ENCODE peak calls at places on chromosomes 16 and 17, in five cellular contexts. Z is neuronal stem cell; L is CD8-positive, alpha-beta memory T cell; A is iPS DF 6.9; D is transverse colon. M is an unnamed sample.

GRCh38 chr16:2926660-2927646 is 15.2 kb downstream of the FLYWCH1 start:
- DNase-seq in A (peak; percentile 81), D (peak; percentile 92), Z (peak; percentile 87), L (peak; percentile 84), M (no peak)

GRCh38 chr16:59478806-59479205 is 744.7 kb upstream of the GOT2 start:
- DNase-seq in L (no peak), D (no peak), Z (no peak), A (no peak), M (no peak)

GRCh38 chr16:66923247-66923851 is 2.0 kb downstream of the RRAD start:
- DNase-seq in D (no peak), A (no peak), Z (no peak), L (no peak), M (no peak)

GRCh38 chr16:30359871-30360170 is 4.7 kb upstream of the CD2BP2 start:
- DNase-seq in L (no peak), Z (no peak), D (no peak), A (no peak), M (no peak)

GRCh38 chr16:25625620-25626019 is 66.1 kb upstream of the HS3ST4 start:
- DNase-seq in A (no peak), D (no peak), Z (no peak), L (no peak), M (no peak)

GRCh38 chr16:66925322-66925840 is at the start of gene RRAD:
- DNase-seq in L (no peak), A (no peak), Z (no peak), D (peak; percentile 56), M (no peak)

GRCh38 chr17:81710514-81711308 is 1.4 kb upstream of the SLC25A10 start:
- DNase-seq in Z (no peak), L (no peak), A (no peak), D (peak; percentile 53), M (no peak)

GRCh38 chr16:263944-264343 is 11.8 kb downstream of the RGS11 start:
- DNase-seq in L (no peak), A (no peak), D (no peak), Z (no peak), M (no peak)

GRCh38 chr17:40598928-40599627 is 33.8 kb upstream of the CCR7 start:
- DNase-seq in Z (no peak), A (no peak), D (peak; percentile 41), L (peak; percentile 90), M (peak; percentile 70)

GRCh38 chr17:61400058-61400785 is 579 bp downstream of the TBX2 start:
- DNase-seq in D (no peak), A (no peak), Z (no peak), L (no peak), M (no peak)

GRCh38 chr17:4573682-4574081 is 10.6 kb upstream of the SMTNL2 start:
- DNase-seq in A (no peak), D (no peak), L (no peak), Z (no peak), M (no peak)

GRCh38 chr16:23771027-23771426 is 16.2 kb downstream of the CHP2 start:
- DNase-seq in Z (no peak), A (no peak), D (no peak), L (no peak), M (peak; percentile 27)

GRCh38 chr16:52953215-52953614 is 99.5 kb downstream of the CHD9NB start:
- DNase-seq in Z (no peak), A (no peak), L (no peak), D (peak; percentile 61), M (no peak)

GRCh38 chr17:80264048-80264792 is 3.6 kb downstream of the RNF213 start:
- DNase-seq in A (no peak), Z (no peak), L (peak; percentile 72), D (peak; percentile 55), M (no peak)

GRCh38 chr17:64343071-64343774 is 47.4 kb downstream of the PECAM1 start:
- DNase-seq in L (no peak), Z (no peak), D (no peak), A (no peak), M (no peak)

GRCh38 chr17:7951143-7951792 is 19.3 kb downstream of the CNTROB start:
- DNase-seq in L (no peak), Z (no peak), D (no peak), A (no peak), M (no peak)

GRCh38 chr16:50474138-50474537 is 74.1 kb upstream of the NKD1 start:
- DNase-seq in L (no peak), D (no peak), A (no peak), Z (no peak), M (no peak)

GRCh38 chr17:81403040-81403467 is 7.8 kb downstream of the BAHCC1 start:
- DNase-seq in D (no peak), Z (no peak), L (no peak), A (no peak), M (no peak)

GRCh38 chr16:17404903-17405691 is 65.7 kb downstream of the XYLT1 start:
- DNase-seq in D (peak; percentile 49), Z (no peak), A (no peak), L (no peak), M (peak; percentile 92)

GRCh38 chr16:23945243-23945642 is 109.5 kb downstream of the PRKCB start:
- DNase-seq in D (no peak), A (no peak), L (no peak), Z (no peak), M (no peak)

GRCh38 chr17:16888413-16889087 is 83.4 kb downstream of the TNFRSF13B start:
- DNase-seq in D (no peak), A (no peak), L (no peak), Z (no peak), M (peak; percentile 55)

GRCh38 chr17:81309140-81309858 is 14.2 kb upstream of the SLC38A10 start:
- DNase-seq in D (peak; percentile 96), Z (peak; percentile 54), A (no peak), L (no peak), M (no peak)

GRCh38 chr17:9937164-9937835 is 32.2 kb upstream of the RCVRN start:
- DNase-seq in D (peak; percentile 16), Z (no peak), A (no peak), L (no peak), M (no peak)

GRCh38 chr16:79334127-79334526 is 266.4 kb downstream of the MAF start:
- DNase-seq in A (no peak), Z (no peak), D (peak; percentile 20), L (no peak), M (no peak)

GRCh38 chr16:85169333-85170065 is 57.2 kb upstream of the CIBAR2 start:
- DNase-seq in L (no peak), D (no peak), A (no peak), Z (no peak), M (no peak)
- H3K4me3 ChIP-seq in L (no peak overlapping the region), D (peak overlapping the region; percentile 32), A (peak overlapping the region; percentile 28), Z (peak overlapping the region; percentile 52), M (peak overlapping the region; percentile 83)

DNA sequence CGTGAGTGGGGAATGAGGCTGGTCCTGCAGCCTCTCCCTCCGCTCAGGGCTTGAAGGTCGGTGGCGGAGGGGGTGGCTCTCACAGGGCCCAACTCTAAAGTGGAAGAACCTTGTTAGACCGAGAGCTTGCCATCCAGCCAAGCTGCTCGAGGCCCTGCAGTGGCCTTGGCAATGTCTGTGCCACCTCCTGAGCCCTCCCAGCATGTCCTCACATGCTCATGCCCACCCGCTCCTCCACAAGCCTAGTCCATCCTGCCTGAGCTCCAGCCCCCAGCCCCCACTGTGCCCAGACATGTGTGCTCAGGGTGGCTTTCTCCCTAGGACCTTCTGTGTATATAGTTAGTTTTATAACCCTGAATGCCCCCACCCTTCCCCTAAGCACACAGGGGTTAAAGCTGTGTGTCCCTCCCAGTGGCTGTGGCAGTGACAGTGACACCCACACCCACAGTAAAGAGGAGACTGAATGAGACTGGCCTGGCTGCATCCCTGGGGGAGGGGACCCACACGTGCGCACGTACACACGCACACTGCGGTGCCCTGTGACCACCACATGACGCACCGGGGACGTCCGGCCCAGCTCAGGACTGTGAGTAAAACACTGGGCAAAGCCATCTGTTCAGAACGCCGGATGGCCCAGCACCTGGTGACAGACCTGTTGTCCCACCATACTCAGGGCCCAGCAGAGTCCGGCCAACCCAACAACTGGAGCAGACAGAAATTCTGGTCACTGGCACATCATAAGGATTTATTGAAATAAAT is 15.6 kb downstream of the PDK2 start:
- DNase-seq in D (no peak), A (no peak), Z (no peak), L (no peak), M (no peak)
- H3K27ac ChIP-seq in D (peak overlapping the region; percentile 78), A (no peak overlapping the region), Z (peak overlapping the region; percentile 18), L (no peak overlapping the region), M (peak overlapping the region; percentile 57)

DNA sequence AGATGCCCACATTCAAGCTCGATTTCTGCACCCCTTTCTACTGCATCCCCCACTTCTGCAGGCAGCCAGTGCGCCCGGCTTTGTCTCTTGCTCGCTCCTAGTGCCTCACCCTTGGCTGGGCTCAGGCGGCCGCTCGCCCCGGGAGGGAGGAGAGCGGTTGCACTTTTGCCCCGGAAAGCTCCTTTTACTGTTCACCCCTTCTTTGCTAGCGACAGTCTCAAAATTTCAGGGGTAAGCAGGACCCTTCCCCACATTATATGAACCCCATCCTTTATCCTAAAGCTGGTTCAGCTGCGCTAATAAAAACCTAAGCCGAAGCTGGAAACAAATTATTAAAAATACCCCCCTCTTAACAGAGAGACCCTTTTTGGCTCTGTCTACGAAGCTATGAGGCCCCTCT is 987 bp downstream of the HOXB5 start:
- DNase-seq in L (no peak), Z (no peak), A (no peak), D (no peak), M (no peak)
- H3K4me3 ChIP-seq in L (peak overlapping the region; percentile 14), Z (no peak overlapping the region), A (no peak overlapping the region), D (peak overlapping the region; percentile 31), M (no peak overlapping the region)

GRCh38 chr16:10579965-10580918 is at the start of gene EMP2:
- DNase-seq in A (peak; percentile 39), D (peak; percentile 87), Z (peak; percentile 75), L (no peak), M (no peak)
- H3K27ac ChIP-seq in A (no peak within 1 kb of the TSS), D (peak within 1 kb of the TSS; percentile 95), Z (peak within 1 kb of the TSS; percentile 41), L (no peak within 1 kb of the TSS), M (peak within 1 kb of the TSS; percentile 98)

DNA sequence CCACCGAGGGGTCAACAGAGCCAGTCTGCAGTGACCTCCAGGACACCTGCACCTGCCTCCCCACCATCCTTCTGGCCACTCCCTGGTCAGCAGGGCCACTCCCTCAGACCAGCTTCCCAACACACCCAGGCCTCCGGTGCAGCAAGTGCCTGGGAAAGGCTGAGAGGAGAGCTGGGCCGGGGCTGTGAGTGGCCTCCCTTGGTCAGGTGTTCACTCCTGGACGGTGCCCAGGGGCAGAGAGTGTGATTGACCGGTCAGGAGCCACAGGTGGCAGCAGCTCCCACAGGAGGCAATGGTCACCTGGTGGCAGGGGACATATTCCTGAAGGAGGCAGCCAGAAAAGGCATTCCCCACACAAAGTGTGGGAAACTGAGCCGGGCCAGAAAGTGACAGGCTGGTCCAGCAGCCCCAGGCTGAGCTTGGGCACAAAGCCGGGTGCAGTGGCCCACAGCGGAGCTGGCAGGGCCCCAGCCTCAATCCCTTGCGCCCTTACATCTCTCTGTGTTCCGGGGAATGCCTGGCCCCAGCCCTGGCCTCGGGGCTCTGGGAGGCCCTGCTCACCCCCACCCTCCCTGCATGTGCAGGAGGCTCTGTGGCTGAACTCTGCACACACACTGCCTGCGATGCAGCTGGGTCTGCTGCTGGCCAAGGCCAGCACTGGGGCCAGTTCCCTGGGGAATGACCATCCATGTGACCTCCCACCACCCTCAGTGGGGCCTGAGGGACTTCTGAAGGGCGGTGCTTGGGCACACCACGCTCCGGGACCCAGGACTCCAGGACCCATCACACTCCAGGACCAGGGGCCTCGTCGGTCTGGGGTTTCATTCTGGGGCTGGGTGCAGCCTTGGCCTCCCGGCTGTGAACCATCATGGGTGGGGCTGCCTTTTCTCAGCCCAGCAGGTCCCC is 1.2 kb upstream of the C17orf99 start:
- DNase-seq in L (no peak), D (peak; percentile 54), A (no peak), Z (no peak), M (no peak)
- H3K4me3 ChIP-seq in L (no peak overlapping the region), D (no peak overlapping the region), A (no peak overlapping the region), Z (no peak overlapping the region), M (no peak overlapping the region)

GRCh38 chr16:28596115-28596630 is 677 bp downstream of the SULT1A2 start:
- DNase-seq in Z (no peak), A (no peak), L (no peak), D (no peak), M (no peak)
- H3K27ac ChIP-seq in Z (no peak overlapping the region), A (no peak overlapping the region), L (no peak overlapping the region), D (peak overlapping the region; percentile 19), M (no peak overlapping the region)

GRCh38 chr16:20102521-20102920 is 28.8 kb upstream of the GPR139 start:
- DNase-seq in A (no peak), D (no peak), L (no peak), Z (no peak), M (no peak)
- H3K4me3 ChIP-seq in A (no peak overlapping the region), D (no peak overlapping the region), L (no peak overlapping the region), Z (no peak overlapping the region), M (no peak overlapping the region)

M was measured in vagina.